ENCODE peak calls at places on chromosomes 16 and 17, in ten cellular contexts. One of them, this sample, is unnamed.

GRCh38 chr17:10099051-10099571 is 99.3 kb downstream of the GAS7 start:
- DNase-seq in upper lobe of right lung: no peak
- DNase-seq in MCF 10A: no peak
- DNase-seq in DND-41: no peak
- DNase-seq in brain microvascular endothelial cell: no peak
- DNase-seq in foreskin fibroblast: peak
- DNase-seq in A549: no peak
- DNase-seq in progenitor cell of endocrine pancreas: no peak
- DNase-seq in activated CD8-positive, alpha-beta T cell treated with anti-CD3 and anti-CD28 coated beads for 36 hours: no peak
- DNase-seq in fibroblast of mammary gland: peak
- DNase-seq in this sample: no peak

GRCh38 chr17:27551701-27552466 is 79.1 kb upstream of the LGALS9 start:
- DNase-seq in upper lobe of right lung: peak
- DNase-seq in MCF 10A: peak
- DNase-seq in DND-41: no peak
- DNase-seq in brain microvascular endothelial cell: no peak
- DNase-seq in foreskin fibroblast: no peak
- DNase-seq in A549: peak
- DNase-seq in progenitor cell of endocrine pancreas: no peak
- DNase-seq in activated CD8-positive, alpha-beta T cell treated with anti-CD3 and anti-CD28 coated beads for 36 hours: no peak
- DNase-seq in fibroblast of mammary gland: no peak
- DNase-seq in this sample: no peak

GRCh38 chr16:85686912-85687591 is 1.7 kb downstream of the GINS2 start:
- DNase-seq in upper lobe of right lung: no peak
- DNase-seq in MCF 10A: no peak
- DNase-seq in DND-41: peak
- DNase-seq in brain microvascular endothelial cell: no peak
- DNase-seq in foreskin fibroblast: no peak
- DNase-seq in A549: no peak
- DNase-seq in progenitor cell of endocrine pancreas: no peak
- DNase-seq in activated CD8-positive, alpha-beta T cell treated with anti-CD3 and anti-CD28 coated beads for 36 hours: peak
- DNase-seq in fibroblast of mammary gland: no peak
- DNase-seq in this sample: no peak

GRCh38 chr16:23852794-23853562 is 17.2 kb downstream of the PRKCB start:
- DNase-seq in upper lobe of right lung: no peak
- DNase-seq in MCF 10A: no peak
- DNase-seq in DND-41: no peak
- DNase-seq in brain microvascular endothelial cell: no peak
- DNase-seq in foreskin fibroblast: no peak
- DNase-seq in A549: no peak
- DNase-seq in progenitor cell of endocrine pancreas: no peak
- DNase-seq in activated CD8-positive, alpha-beta T cell treated with anti-CD3 and anti-CD28 coated beads for 36 hours: peak
- DNase-seq in fibroblast of mammary gland: no peak
- DNase-seq in this sample: no peak

GRCh38 chr16:54069601-54070239 is 216.9 kb downstream of the IRX3 start:
- DNase-seq in upper lobe of right lung: no peak
- DNase-seq in MCF 10A: no peak
- DNase-seq in DND-41: no peak
- DNase-seq in brain microvascular endothelial cell: no peak
- DNase-seq in foreskin fibroblast: no peak
- DNase-seq in A549: no peak
- DNase-seq in progenitor cell of endocrine pancreas: no peak
- DNase-seq in activated CD8-positive, alpha-beta T cell treated with anti-CD3 and anti-CD28 coated beads for 36 hours: no peak
- DNase-seq in fibroblast of mammary gland: no peak
- DNase-seq in this sample: no peak

GRCh38 chr17:73261952-73262675 is 434 bp upstream of the CPSF4L start:
- DNase-seq in upper lobe of right lung: no peak
- DNase-seq in MCF 10A: no peak
- DNase-seq in DND-41: no peak
- DNase-seq in brain microvascular endothelial cell: no peak
- DNase-seq in foreskin fibroblast: no peak
- DNase-seq in A549: no peak
- DNase-seq in progenitor cell of endocrine pancreas: no peak
- DNase-seq in activated CD8-positive, alpha-beta T cell treated with anti-CD3 and anti-CD28 coated beads for 36 hours: no peak
- DNase-seq in fibroblast of mammary gland: no peak
- DNase-seq in this sample: no peak

GRCh38 chr16:76527244-76527643 is 250.0 kb downstream of the CNTNAP4 start:
- DNase-seq in upper lobe of right lung: no peak
- DNase-seq in MCF 10A: no peak
- DNase-seq in DND-41: no peak
- DNase-seq in brain microvascular endothelial cell: no peak
- DNase-seq in foreskin fibroblast: no peak
- DNase-seq in A549: no peak
- DNase-seq in progenitor cell of endocrine pancreas: no peak
- DNase-seq in activated CD8-positive, alpha-beta T cell treated with anti-CD3 and anti-CD28 coated beads for 36 hours: no peak
- DNase-seq in fibroblast of mammary gland: no peak
- DNase-seq in this sample: no peak

GRCh38 chr16:11448796-11449416 is 103.6 kb downstream of the RMI2 start:
- DNase-seq in upper lobe of right lung: no peak
- DNase-seq in MCF 10A: no peak
- DNase-seq in DND-41: no peak
- DNase-seq in brain microvascular endothelial cell: no peak
- DNase-seq in foreskin fibroblast: no peak
- DNase-seq in A549: no peak
- DNase-seq in progenitor cell of endocrine pancreas: no peak
- DNase-seq in activated CD8-positive, alpha-beta T cell treated with anti-CD3 and anti-CD28 coated beads for 36 hours: no peak
- DNase-seq in fibroblast of mammary gland: no peak
- DNase-seq in this sample: no peak

GRCh38 chr17:17812211-17813054 is 24.4 kb downstream of the SREBF1 start:
- DNase-seq in upper lobe of right lung: peak
- DNase-seq in MCF 10A: peak
- DNase-seq in DND-41: peak
- DNase-seq in brain microvascular endothelial cell: no peak
- DNase-seq in foreskin fibroblast: no peak
- DNase-seq in A549: peak
- DNase-seq in progenitor cell of endocrine pancreas: peak
- DNase-seq in activated CD8-positive, alpha-beta T cell treated with anti-CD3 and anti-CD28 coated beads for 36 hours: peak
- DNase-seq in fibroblast of mammary gland: peak
- DNase-seq in this sample: peak

GRCh38 chr16:15523092-15523541 is 88.7 kb downstream of the BMERB1 start:
- DNase-seq in upper lobe of right lung: peak
- DNase-seq in MCF 10A: peak
- DNase-seq in DND-41: no peak
- DNase-seq in brain microvascular endothelial cell: no peak
- DNase-seq in foreskin fibroblast: no peak
- DNase-seq in A549: peak
- DNase-seq in progenitor cell of endocrine pancreas: no peak
- DNase-seq in activated CD8-positive, alpha-beta T cell treated with anti-CD3 and anti-CD28 coated beads for 36 hours: no peak
- DNase-seq in fibroblast of mammary gland: no peak
- DNase-seq in this sample: no peak

GRCh38 chr16:51271156-51271555 is 120.1 kb upstream of the SALL1 start:
- DNase-seq in upper lobe of right lung: no peak
- DNase-seq in MCF 10A: no peak
- DNase-seq in DND-41: no peak
- DNase-seq in brain microvascular endothelial cell: no peak
- DNase-seq in foreskin fibroblast: no peak
- DNase-seq in A549: no peak
- DNase-seq in progenitor cell of endocrine pancreas: no peak
- DNase-seq in activated CD8-positive, alpha-beta T cell treated with anti-CD3 and anti-CD28 coated beads for 36 hours: no peak
- DNase-seq in fibroblast of mammary gland: no peak
- DNase-seq in this sample: no peak

GRCh38 chr17:81164464-81165245 is 652 bp upstream of the PVALEF start:
- DNase-seq in upper lobe of right lung: no peak
- DNase-seq in MCF 10A: no peak
- DNase-seq in DND-41: no peak
- DNase-seq in brain microvascular endothelial cell: no peak
- DNase-seq in foreskin fibroblast: no peak
- DNase-seq in A549: no peak
- DNase-seq in progenitor cell of endocrine pancreas: no peak
- DNase-seq in activated CD8-positive, alpha-beta T cell treated with anti-CD3 and anti-CD28 coated beads for 36 hours: no peak
- DNase-seq in fibroblast of mammary gland: no peak
- DNase-seq in this sample: no peak

GRCh38 chr17:7258731-7259554 is 3.3 kb downstream of the CLDN7 start:
- DNase-seq in upper lobe of right lung: peak
- DNase-seq in MCF 10A: peak
- DNase-seq in DND-41: no peak
- DNase-seq in brain microvascular endothelial cell: no peak
- DNase-seq in foreskin fibroblast: peak
- DNase-seq in A549: peak
- DNase-seq in progenitor cell of endocrine pancreas: no peak
- DNase-seq in activated CD8-positive, alpha-beta T cell treated with anti-CD3 and anti-CD28 coated beads for 36 hours: peak
- DNase-seq in fibroblast of mammary gland: peak
- DNase-seq in this sample: no peak

GRCh38 chr17:17354560-17355357 is 51.6 kb downstream of the NT5M start:
- DNase-seq in upper lobe of right lung: peak
- DNase-seq in MCF 10A: peak
- DNase-seq in DND-41: peak
- DNase-seq in brain microvascular endothelial cell: peak
- DNase-seq in foreskin fibroblast: peak
- DNase-seq in A549: peak
- DNase-seq in progenitor cell of endocrine pancreas: peak
- DNase-seq in activated CD8-positive, alpha-beta T cell treated with anti-CD3 and anti-CD28 coated beads for 36 hours: peak
- DNase-seq in fibroblast of mammary gland: peak
- DNase-seq in this sample: peak

GRCh38 chr17:77504652-77505459 is 364.1 kb downstream of the SEC14L1 start:
- DNase-seq in upper lobe of right lung: peak
- DNase-seq in MCF 10A: no peak
- DNase-seq in DND-41: no peak
- DNase-seq in brain microvascular endothelial cell: no peak
- DNase-seq in foreskin fibroblast: no peak
- DNase-seq in A549: no peak
- DNase-seq in progenitor cell of endocrine pancreas: no peak
- DNase-seq in activated CD8-positive, alpha-beta T cell treated with anti-CD3 and anti-CD28 coated beads for 36 hours: no peak
- DNase-seq in fibroblast of mammary gland: no peak
- DNase-seq in this sample: no peak

GRCh38 chr17:41915566-41915965 is 3.2 kb downstream of the ACLY start:
- DNase-seq in upper lobe of right lung: no peak
- DNase-seq in MCF 10A: no peak
- DNase-seq in DND-41: no peak
- DNase-seq in brain microvascular endothelial cell: no peak
- DNase-seq in foreskin fibroblast: no peak
- DNase-seq in A549: no peak
- DNase-seq in progenitor cell of endocrine pancreas: no peak
- DNase-seq in activated CD8-positive, alpha-beta T cell treated with anti-CD3 and anti-CD28 coated beads for 36 hours: no peak
- DNase-seq in fibroblast of mammary gland: peak
- DNase-seq in this sample: no peak
- TF ChIP-seq CTCF in upper lobe of right lung: no peak
- TF ChIP-seq CTCF in MCF 10A: no peak
- TF ChIP-seq CTCF in DND-41: no peak
- TF ChIP-seq CTCF in brain microvascular endothelial cell: no peak
- TF ChIP-seq CTCF in foreskin fibroblast: no peak
- TF ChIP-seq CTCF in A549: no peak
- TF ChIP-seq CTCF in progenitor cell of endocrine pancreas: no peak
- TF ChIP-seq CTCF in activated CD8-positive, alpha-beta T cell treated with anti-CD3 and anti-CD28 coated beads for 36 hours: no peak
- TF ChIP-seq CTCF in fibroblast of mammary gland: no peak
- TF ChIP-seq CTCF in this sample: no peak

DNA sequence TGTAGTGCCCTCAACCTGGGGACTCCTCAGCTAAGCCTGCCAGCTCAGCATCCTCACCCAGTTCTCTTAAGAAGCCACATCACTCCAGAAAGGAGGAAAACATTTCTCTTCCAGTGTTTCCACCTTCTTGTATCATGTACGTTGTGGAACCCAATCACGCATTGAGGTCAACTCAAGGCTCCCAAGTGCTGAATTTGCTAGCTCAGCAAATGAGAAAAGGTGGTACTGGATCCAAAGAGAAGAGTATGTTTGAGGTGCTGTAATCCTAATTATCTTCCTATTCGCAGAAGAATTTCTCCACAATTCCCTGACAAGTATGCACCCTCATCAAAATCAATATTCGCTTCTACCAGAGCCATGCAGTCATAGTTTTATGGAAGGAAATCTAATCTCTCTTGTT is 335.0 kb upstream of the C16orf82 start:
- DNase-seq in upper lobe of right lung: no peak
- DNase-seq in MCF 10A: no peak
- DNase-seq in DND-41: no peak
- DNase-seq in brain microvascular endothelial cell: no peak
- DNase-seq in foreskin fibroblast: no peak
- DNase-seq in A549: no peak
- DNase-seq in progenitor cell of endocrine pancreas: no peak
- DNase-seq in activated CD8-positive, alpha-beta T cell treated with anti-CD3 and anti-CD28 coated beads for 36 hours: no peak
- DNase-seq in fibroblast of mammary gland: no peak
- DNase-seq in this sample: no peak
- TF ChIP-seq CTCF in upper lobe of right lung: no peak
- TF ChIP-seq CTCF in MCF 10A: no peak
- TF ChIP-seq CTCF in DND-41: no peak
- TF ChIP-seq CTCF in brain microvascular endothelial cell: no peak
- TF ChIP-seq CTCF in foreskin fibroblast: no peak
- TF ChIP-seq CTCF in A549: no peak
- TF ChIP-seq CTCF in progenitor cell of endocrine pancreas: no peak
- TF ChIP-seq CTCF in activated CD8-positive, alpha-beta T cell treated with anti-CD3 and anti-CD28 coated beads for 36 hours: no peak
- TF ChIP-seq CTCF in fibroblast of mammary gland: no peak
- TF ChIP-seq CTCF in this sample: no peak

GRCh38 chr16:31074073-31074813 is at the start of the genes ZNF646 and ZNF668:
- DNase-seq in upper lobe of right lung: peak
- DNase-seq in MCF 10A: peak
- DNase-seq in DND-41: peak
- DNase-seq in brain microvascular endothelial cell: peak
- DNase-seq in foreskin fibroblast: peak
- DNase-seq in A549: peak
- DNase-seq in progenitor cell of endocrine pancreas: peak
- DNase-seq in activated CD8-positive, alpha-beta T cell treated with anti-CD3 and anti-CD28 coated beads for 36 hours: peak
- DNase-seq in fibroblast of mammary gland: peak
- DNase-seq in this sample: peak

GRCh38 chr16:31076319-31076718 is 2.1 kb downstream of the ZNF646 start:
- DNase-seq in upper lobe of right lung: no peak
- DNase-seq in MCF 10A: no peak
- DNase-seq in DND-41: no peak
- DNase-seq in brain microvascular endothelial cell: no peak
- DNase-seq in foreskin fibroblast: no peak
- DNase-seq in A549: no peak
- DNase-seq in progenitor cell of endocrine pancreas: no peak
- DNase-seq in activated CD8-positive, alpha-beta T cell treated with anti-CD3 and anti-CD28 coated beads for 36 hours: no peak
- DNase-seq in fibroblast of mammary gland: no peak
- DNase-seq in this sample: no peak

GRCh38 chr16:31073823-31074072 is 292 bp downstream of the ZNF668 start:
- DNase-seq in upper lobe of right lung: no peak
- DNase-seq in MCF 10A: no peak
- DNase-seq in DND-41: no peak
- DNase-seq in brain microvascular endothelial cell: no peak
- DNase-seq in foreskin fibroblast: no peak
- DNase-seq in A549: no peak
- DNase-seq in progenitor cell of endocrine pancreas: no peak
- DNase-seq in activated CD8-positive, alpha-beta T cell treated with anti-CD3 and anti-CD28 coated beads for 36 hours: no peak
- DNase-seq in fibroblast of mammary gland: no peak
- DNase-seq in this sample: no peak

GRCh38 chr16:31073073-31073822 is 792 bp downstream of the ZNF668 start:
- DNase-seq in upper lobe of right lung: peak
- DNase-seq in MCF 10A: peak
- DNase-seq in DND-41: peak
- DNase-seq in brain microvascular endothelial cell: peak
- DNase-seq in foreskin fibroblast: peak
- DNase-seq in A549: peak
- DNase-seq in progenitor cell of endocrine pancreas: peak
- DNase-seq in activated CD8-positive, alpha-beta T cell treated with anti-CD3 and anti-CD28 coated beads for 36 hours: peak
- DNase-seq in fibroblast of mammary gland: peak
- DNase-seq in this sample: peak

GRCh38 chr16:31074814-31075183 is 577 bp downstream of the ZNF646 start:
- DNase-seq in upper lobe of right lung: no peak
- DNase-seq in MCF 10A: no peak
- DNase-seq in DND-41: no peak
- DNase-seq in brain microvascular endothelial cell: no peak
- DNase-seq in foreskin fibroblast: no peak
- DNase-seq in A549: no peak
- DNase-seq in progenitor cell of endocrine pancreas: no peak
- DNase-seq in activated CD8-positive, alpha-beta T cell treated with anti-CD3 and anti-CD28 coated beads for 36 hours: no peak
- DNase-seq in fibroblast of mammary gland: peak
- DNase-seq in this sample: no peak
- TF ChIP-seq CTCF in upper lobe of right lung: no peak
- TF ChIP-seq CTCF in MCF 10A: no peak
- TF ChIP-seq CTCF in DND-41: peak
- TF ChIP-seq CTCF in brain microvascular endothelial cell: peak
- TF ChIP-seq CTCF in foreskin fibroblast: no peak
- TF ChIP-seq CTCF in A549: no peak
- TF ChIP-seq CTCF in progenitor cell of endocrine pancreas: no peak
- TF ChIP-seq CTCF in activated CD8-positive, alpha-beta T cell treated with anti-CD3 and anti-CD28 coated beads for 36 hours: no peak
- TF ChIP-seq CTCF in fibroblast of mammary gland: no peak
- TF ChIP-seq CTCF in this sample: no peak

GRCh38 chr16:67660564-67661028 is at the start of gene PARD6A:
- DNase-seq in upper lobe of right lung: peak
- DNase-seq in MCF 10A: peak
- DNase-seq in DND-41: peak
- DNase-seq in brain microvascular endothelial cell: peak
- DNase-seq in foreskin fibroblast: peak
- DNase-seq in A549: peak
- DNase-seq in progenitor cell of endocrine pancreas: peak
- DNase-seq in activated CD8-positive, alpha-beta T cell treated with anti-CD3 and anti-CD28 coated beads for 36 hours: peak
- DNase-seq in fibroblast of mammary gland: peak
- DNase-seq in this sample: peak
- TF ChIP-seq CTCF in upper lobe of right lung: no peak
- TF ChIP-seq CTCF in MCF 10A: no peak
- TF ChIP-seq CTCF in DND-41: no peak
- TF ChIP-seq CTCF in brain microvascular endothelial cell: no peak
- TF ChIP-seq CTCF in foreskin fibroblast: no peak
- TF ChIP-seq CTCF in A549: no peak
- TF ChIP-seq CTCF in progenitor cell of endocrine pancreas: no peak
- TF ChIP-seq CTCF in activated CD8-positive, alpha-beta T cell treated with anti-CD3 and anti-CD28 coated beads for 36 hours: no peak
- TF ChIP-seq CTCF in fibroblast of mammary gland: no peak
- TF ChIP-seq CTCF in this sample: no peak

This sample was measured in activated B cell treated with CpG ODN at 0.5 μM for 24 hours.